ENCODE peak calls at places on chromosomes 4 and X, in eight cellular contexts. S, M, Y, W, C, A, Q and F are unnamed samples.

GRCh38 chr4:143424276-143424675 is 87.6 kb downstream of the GAB1 start:
- DNase-seq in M (no peak), S (no peak), A (no peak), C (no peak), Q (no peak), Y (no peak), W (no peak), F (no peak)

GRCh38 chr4:86855572-86855971 is 6.4 kb upstream of the SLC10A6 start:
- DNase-seq in Q (no peak), C (no peak), A (no peak), M (peak; percentile 62), S (no peak), W (no peak), Y (no peak), F (peak; percentile 84)

GRCh38 chrX:120000490-120001246 is 57.1 kb upstream of the NKAP start:
- DNase-seq in W (peak; percentile 26), Q (no peak), C (no peak), Y (no peak), M (no peak), A (no peak), S (no peak), F (peak; percentile 9)

GRCh38 chr4:152032722-152033131 is 271.9 kb upstream of the GATB start:
- DNase-seq in Y (no peak), C (no peak), M (peak; percentile 34), S (no peak), A (no peak), W (no peak), Q (no peak), F (peak; percentile 52)

GRCh38 chrX:56812515-56813105 is 83.6 kb downstream of the NBDY start:
- DNase-seq in S (no peak), M (peak; percentile 12), A (no peak), C (no peak), Y (no peak), W (no peak), Q (no peak), F (peak; percentile 22)

GRCh38 chrX:47156611-47157520 is 11.8 kb downstream of the RBM10 start:
- DNase-seq in C (no peak), Q (peak; percentile 15), W (no peak), S (no peak), Y (no peak), M (no peak), A (peak; percentile 13), F (no peak)

GRCh38 chrX:70231666-70232065 is 2.8 kb upstream of the AWAT1 start:
- DNase-seq in A (no peak), C (no peak), Q (no peak), M (peak; percentile 70), W (no peak), Y (no peak), S (no peak), F (no peak)

GRCh38 chr4:36065274-36065871 is 178.9 kb downstream of the ARAP2 start:
- DNase-seq in Y (no peak), C (no peak), Q (no peak), W (no peak), S (no peak), M (no peak), A (no peak), F (no peak)

GRCh38 chr4:140497776-140498636 is at the start of gene MGAT4D:
- DNase-seq in M (peak; percentile 2), Q (no peak), S (no peak), A (no peak), Y (no peak), C (no peak), W (peak; percentile 25), F (no peak)

GRCh38 chrX:109040057-109040456 is 303.7 kb upstream of the IRS4 start:
- DNase-seq in S (no peak), W (peak; percentile 35), C (no peak), M (no peak), Y (no peak), Q (no peak), A (no peak), F (no peak)

GRCh38 chrX:149487292-149487691 is 17.8 kb downstream of the IDS start:
- DNase-seq in Y (no peak), S (no peak), A (no peak), W (peak; percentile 41), M (no peak), C (no peak), Q (no peak), F (peak; percentile 79)

GRCh38 chr4:108619372-108620100 is 840 bp upstream of the RPL34 start:
- DNase-seq in Y (peak; percentile 9), M (no peak), A (no peak), W (no peak), S (no peak), Q (no peak), C (no peak), F (peak; percentile 14)

GRCh38 chrX:41889317-41890025 is 33.9 kb downstream of the CASK start:
- DNase-seq in A (no peak), Y (no peak), W (no peak), S (no peak), Q (no peak), C (no peak), M (peak; percentile 11), F (peak; percentile 61)

GRCh38 chr4:101018836-101019235 is 328.5 kb downstream of the PPP3CA start:
- DNase-seq in Y (no peak), W (no peak), S (no peak), Q (no peak), A (no peak), C (no peak), M (no peak), F (no peak)

GRCh38 chrX:3712080-3712869 is 1.2 kb downstream of the PRKX start:
- DNase-seq in A (no peak), W (peak; percentile 12), Y (no peak), M (peak; percentile 53), C (no peak), S (no peak), Q (peak; percentile 9), F (peak; percentile 22)
- H3K4me3 ChIP-seq in A (peak overlapping the region; percentile 78), W (peak overlapping the region; percentile 46), Y (peak overlapping the region; percentile 53), M (peak overlapping the region; percentile 76), C (peak overlapping the region; percentile 51), S (peak overlapping the region; percentile 74), Q (peak overlapping the region; percentile 57), F (peak overlapping the region; percentile 63)

GRCh38 chr4:26360273-26360672 is 39.5 kb downstream of the RBPJ start:
- DNase-seq in C (no peak), M (no peak), S (no peak), A (no peak), Q (no peak), Y (no peak), W (no peak), F (no peak)

GRCh38 chr4:26361287-26361686 is 40.5 kb downstream of the RBPJ start:
- DNase-seq in W (no peak), C (no peak), Y (no peak), Q (no peak), S (no peak), M (no peak), A (no peak), F (no peak)

GRCh38 chr4:26365537-26366150 is 44.8 kb downstream of the RBPJ start:
- DNase-seq in Q (no peak), Y (no peak), M (no peak), W (no peak), S (no peak), C (no peak), A (no peak), F (no peak)

GRCh38 chr4:26362745-26363439 is 42.1 kb downstream of the RBPJ start:
- DNase-seq in Y (no peak), S (no peak), C (no peak), Q (no peak), M (peak; percentile 10), A (no peak), W (no peak), F (no peak)

GRCh38 chr4:26360864-26361263 is 40.0 kb downstream of the RBPJ start:
- DNase-seq in Q (no peak), W (peak; percentile 45), C (no peak), S (no peak), M (no peak), Y (no peak), A (no peak), F (no peak)
- H3K4me3 ChIP-seq in Q (no peak overlapping the region), W (no peak overlapping the region), C (no peak overlapping the region), S (no peak overlapping the region), M (no peak overlapping the region), Y (no peak overlapping the region), A (no peak overlapping the region), F (no peak overlapping the region)

GRCh38 chr4:52711834-52712171 is 39.4 kb downstream of the ERVMER34-1 start:
- DNase-seq in Y (no peak), C (no peak), S (no peak), W (no peak), A (no peak), Q (no peak), M (no peak), F (no peak)
- H3K4me3 ChIP-seq in Y (peak overlapping the region; percentile 58), C (peak overlapping the region; percentile 92), S (peak overlapping the region; percentile 98), W (no peak overlapping the region), A (peak overlapping the region; percentile 71), Q (peak overlapping the region; percentile 69), M (no peak overlapping the region), F (peak overlapping the region; percentile 20)

DNA sequence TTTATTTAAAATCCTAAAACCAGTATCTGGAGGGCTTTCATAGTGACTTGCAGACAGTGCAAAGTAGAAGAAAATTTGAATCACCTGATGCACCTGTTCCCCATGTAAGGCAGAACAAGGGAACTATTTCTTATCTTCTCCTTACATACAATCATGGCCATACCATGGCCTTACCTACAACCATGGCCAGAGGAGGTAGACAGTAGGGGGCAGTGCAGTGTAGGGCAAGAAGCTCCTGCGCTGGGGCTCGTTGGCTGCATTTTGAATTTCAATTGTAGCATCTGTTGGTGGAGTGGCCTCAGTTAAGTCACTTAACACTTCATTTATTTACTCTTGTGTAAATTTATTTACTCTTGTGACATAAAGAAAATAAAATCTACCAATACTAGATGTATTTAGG is 33.0 kb downstream of the GALNTL6 start:
- DNase-seq in W (peak; percentile 84), Y (no peak), Q (peak; percentile 45), A (peak; percentile 26), M (peak; percentile 32), C (no peak), S (no peak), F (peak; percentile 54)
- H3K4me3 ChIP-seq in W (no peak overlapping the region), Y (no peak overlapping the region), Q (no peak overlapping the region), A (no peak overlapping the region), M (no peak overlapping the region), C (no peak overlapping the region), S (no peak overlapping the region), F (no peak overlapping the region)

GRCh38 chrX:73851014-73852009 is 288.3 kb downstream of the CHIC1 start:
- DNase-seq in A (peak; percentile 87), S (no peak), Y (no peak), C (peak; percentile 89), M (no peak), Q (peak; percentile 89), W (no peak), F (no peak)

GRCh38 chrX:73852022-73852421 is 289.0 kb downstream of the CHIC1 start:
- DNase-seq in W (no peak), Y (no peak), M (no peak), A (no peak), C (no peak), S (no peak), Q (no peak), F (no peak)

GRCh38 chrX:73847991-73848390 is 285.0 kb downstream of the CHIC1 start:
- DNase-seq in M (peak; percentile 1), A (no peak), Q (no peak), Y (no peak), S (no peak), C (no peak), W (peak; percentile 1), F (no peak)

GRCh38 chrX:73850124-73851013 is 287.4 kb downstream of the CHIC1 start:
- DNase-seq in S (no peak), Y (no peak), C (no peak), W (peak; percentile 63), A (peak; percentile 45), M (peak; percentile 34), Q (peak; percentile 13), F (peak; percentile 30)

GRCh38 chrX:73849054-73849453 is 286.1 kb downstream of the CHIC1 start:
- DNase-seq in Y (no peak), S (no peak), W (no peak), C (no peak), M (no peak), A (no peak), Q (no peak), F (no peak)
- H3K4me3 ChIP-seq in Y (no peak overlapping the region), S (no peak overlapping the region), W (no peak overlapping the region), C (no peak overlapping the region), M (no peak overlapping the region), A (no peak overlapping the region), Q (peak overlapping the region; percentile 71), F (no peak overlapping the region)